ENCODE peak calls at places on chromosome 15, in five cellular contexts. K is lower lobe of right lung; S is EL; T is GM04504; Y is stimulated activated CD8-positive, alpha-beta memory T cell treated with anti-CD3 and anti-CD28 coated beads, Interleukin-4, amount 100 ng/mL, for 24 hours. Z is an unnamed sample.

GRCh38 chr15:77505556-77505955 is 84.9 kb downstream of the HMG20A start:
- DNase-seq in K (no peak), S (no peak), T (no peak), Y (no peak), Z (no peak)

GRCh38 chr15:55357774-55358173 is 38.8 kb downstream of the PIGB start:
- DNase-seq in K (no peak), S (peak), T (peak), Y (no peak), Z (no peak)

GRCh38 chr15:84582583-84583157 is 18.1 kb upstream of the ZSCAN2 start:
- DNase-seq in K (no peak), S (peak), T (no peak), Y (no peak), Z (no peak)

GRCh38 chr15:65633752-65634151 is 12.0 kb downstream of the SLC24A1 start:
- DNase-seq in K (no peak), S (no peak), T (no peak), Y (no peak), Z (no peak)

GRCh38 chr15:82543155-82543554 is 2.9 kb upstream of the RPS17 start:
- DNase-seq in K (no peak), S (peak), T (peak), Y (no peak), Z (peak)

GRCh38 chr15:75697523-75698398 is 14.9 kb downstream of the CSPG4 start:
- DNase-seq in K (no peak), S (peak), T (no peak), Y (no peak), Z (no peak)

GRCh38 chr15:74302821-74303359 is 64.6 kb downstream of the CYP11A1 start:
- DNase-seq in K (no peak), S (no peak), T (no peak), Y (peak), Z (no peak)

GRCh38 chr15:88331291-88331690 is 74.8 kb upstream of the NTRK3 start:
- DNase-seq in K (peak), S (peak), T (no peak), Y (peak), Z (peak)

GRCh38 chr15:58224068-58224467 is 85.9 kb downstream of the AQP9 start:
- DNase-seq in K (no peak), S (no peak), T (no peak), Y (no peak), Z (no peak)

GRCh38 chr15:63783441-63783840 is 50.3 kb downstream of the HERC1 start:
- DNase-seq in K (no peak), S (no peak), T (no peak), Y (no peak), Z (no peak)

GRCh38 chr15:80424381-80424780 is 20.2 kb downstream of the ARNT2 start:
- DNase-seq in K (no peak), S (peak), T (no peak), Y (no peak), Z (no peak)

GRCh38 chr15:82580713-82581112 is 40.5 kb upstream of the RPS17 start:
- DNase-seq in K (no peak), S (no peak), T (no peak), Y (no peak), Z (no peak)

GRCh38 chr15:65767895-65768294 is 24.2 kb downstream of the DENND4A start:
- DNase-seq in K (no peak), S (no peak), T (no peak), Y (no peak), Z (no peak)

GRCh38 chr15:60120100-60120499 is 116.0 kb downstream of the FOXB1 start:
- DNase-seq in K (no peak), S (no peak), T (no peak), Y (no peak), Z (no peak)

GRCh38 chr15:25170781-25171110 is 216.0 kb downstream of the SNRPN start:
- DNase-seq in K (peak), S (no peak), T (no peak), Y (no peak), Z (no peak)

GRCh38 chr15:101110681-101111569 is 140.9 kb downstream of the CHSY1 start:
- DNase-seq in K (no peak), S (no peak), T (no peak), Y (no peak), Z (no peak)

GRCh38 chr15:42165081-42165480 is 8.6 kb upstream of the PLA2G4F start:
- DNase-seq in K (no peak), S (peak), T (peak), Y (no peak), Z (no peak)